ENCODE peak calls at places on chromosome 10, in seven cellular contexts. J is PC-9, C is tibial artery, M is testis, N is HL-60, X is suprapubic skin, F is A549. R is an unnamed sample.

GRCh38 chr10:79105164-79105739 is 36.5 kb downstream of the ZMIZ1 start:
- DNase-seq in J (no peak), C (no peak), M (no peak), N (no peak), X (no peak), F (no peak), R (no peak)

GRCh38 chr10:70925377-70926214 is 37.2 kb upstream of the PCBD1 start:
- DNase-seq in J (no peak), C (peak; percentile 36), M (peak; percentile 60), N (no peak), X (no peak), F (no peak), R (no peak)

GRCh38 chr10:109027534-109028185 is 895.7 kb downstream of the XPNPEP1 start:
- DNase-seq in J (no peak), C (no peak), M (no peak), N (no peak), X (no peak), F (no peak), R (no peak)

GRCh38 chr10:78982726-78983125 is 86.0 kb upstream of the ZMIZ1 start:
- DNase-seq in J (no peak), C (no peak), M (no peak), N (no peak), X (no peak), F (no peak), R (no peak)

GRCh38 chr10:63137306-63137705 is 4.2 kb downstream of the NRBF2 start:
- DNase-seq in J (no peak), C (no peak), M (no peak), N (no peak), X (no peak), F (no peak), R (no peak)

GRCh38 chr10:69657417-69657816 is 27.4 kb downstream of the FAM241B start:
- DNase-seq in J (no peak), C (no peak), M (no peak), N (no peak), X (no peak), F (no peak), R (no peak)

GRCh38 chr10:118272090-118272775 is 69.9 kb downstream of the FAM204A start:
- DNase-seq in J (no peak), C (peak; percentile 30), M (peak; percentile 25), N (no peak), X (no peak), F (no peak), R (no peak)

GRCh38 chr10:34578468-34578867 is 236.6 kb downstream of the PARD3 start:
- DNase-seq in J (no peak), C (no peak), M (no peak), N (no peak), X (no peak), F (no peak), R (no peak)

GRCh38 chr10:109701583-109702215 is 221.6 kb downstream of the XPNPEP1 start:
- DNase-seq in J (no peak), C (no peak), M (no peak), N (no peak), X (no peak), F (no peak), R (no peak)

GRCh38 chr10:60417024-60417423 is 27.3 kb upstream of the ANK3 start:
- DNase-seq in J (no peak), C (no peak), M (no peak), N (no peak), X (no peak), F (no peak), R (no peak)

GRCh38 chr10:28939352-28940157 is 262.2 kb downstream of the BAMBI start:
- DNase-seq in J (peak; percentile 80), C (peak; percentile 85), M (peak; percentile 38), N (no peak), X (peak; percentile 66), F (peak; percentile 100), R (peak; percentile 90)

GRCh38 chr10:130772056-130772455 is 539.5 kb downstream of the TCERG1L start:
- DNase-seq in J (no peak), C (no peak), M (no peak), N (no peak), X (peak; percentile 3), F (no peak), R (no peak)

GRCh38 chr10:108363566-108363965 is 1199.1 kb upstream of the SORCS1 start:
- DNase-seq in J (no peak), C (no peak), M (no peak), N (no peak), X (no peak), F (no peak), R (no peak)

GRCh38 chr10:132397671-132398565 is 918 bp downstream of the PWWP2B start:
- DNase-seq in J (peak; percentile 53), C (no peak), M (peak; percentile 73), N (no peak), X (no peak), F (peak; percentile 47), R (no peak)

GRCh38 chr10:86366033-86366901 is at the start of gene GRID1:
- DNase-seq in J (no peak), C (peak; percentile 26), M (peak; percentile 63), N (no peak), X (peak; percentile 58), F (no peak), R (peak; percentile 68)

GRCh38 chr10:71476249-71477011 is 79.7 kb downstream of the CDH23 start:
- DNase-seq in J (no peak), C (no peak), M (peak; percentile 83), N (peak; percentile 4), X (no peak), F (no peak), R (no peak)

GRCh38 chr10:7408494-7409044 is 2.3 kb downstream of the SFMBT2 start:
- DNase-seq in J (no peak), C (no peak), M (peak; percentile 73), N (no peak), X (no peak), F (peak; percentile 68), R (no peak)

GRCh38 chr10:124151466-124152095 is 58.2 kb upstream of the CHST15 start:
- DNase-seq in J (no peak), C (no peak), M (no peak), N (no peak), X (peak; percentile 35), F (no peak), R (no peak)

GRCh38 chr10:124152139-124152780 is 58.9 kb upstream of the CHST15 start:
- DNase-seq in J (peak; percentile 83), C (peak; percentile 68), M (no peak), N (no peak), X (peak; percentile 63), F (peak; percentile 81), R (peak; percentile 85)

GRCh38 chr10:124150807-124151417 is 57.5 kb upstream of the CHST15 start:
- DNase-seq in J (no peak), C (no peak), M (no peak), N (no peak), X (no peak), F (no peak), R (no peak)

GRCh38 chr10:124153601-124153930 is 60.2 kb upstream of the CHST15 start:
- DNase-seq in J (no peak), C (no peak), M (no peak), N (no peak), X (no peak), F (no peak), R (no peak)

DNA sequence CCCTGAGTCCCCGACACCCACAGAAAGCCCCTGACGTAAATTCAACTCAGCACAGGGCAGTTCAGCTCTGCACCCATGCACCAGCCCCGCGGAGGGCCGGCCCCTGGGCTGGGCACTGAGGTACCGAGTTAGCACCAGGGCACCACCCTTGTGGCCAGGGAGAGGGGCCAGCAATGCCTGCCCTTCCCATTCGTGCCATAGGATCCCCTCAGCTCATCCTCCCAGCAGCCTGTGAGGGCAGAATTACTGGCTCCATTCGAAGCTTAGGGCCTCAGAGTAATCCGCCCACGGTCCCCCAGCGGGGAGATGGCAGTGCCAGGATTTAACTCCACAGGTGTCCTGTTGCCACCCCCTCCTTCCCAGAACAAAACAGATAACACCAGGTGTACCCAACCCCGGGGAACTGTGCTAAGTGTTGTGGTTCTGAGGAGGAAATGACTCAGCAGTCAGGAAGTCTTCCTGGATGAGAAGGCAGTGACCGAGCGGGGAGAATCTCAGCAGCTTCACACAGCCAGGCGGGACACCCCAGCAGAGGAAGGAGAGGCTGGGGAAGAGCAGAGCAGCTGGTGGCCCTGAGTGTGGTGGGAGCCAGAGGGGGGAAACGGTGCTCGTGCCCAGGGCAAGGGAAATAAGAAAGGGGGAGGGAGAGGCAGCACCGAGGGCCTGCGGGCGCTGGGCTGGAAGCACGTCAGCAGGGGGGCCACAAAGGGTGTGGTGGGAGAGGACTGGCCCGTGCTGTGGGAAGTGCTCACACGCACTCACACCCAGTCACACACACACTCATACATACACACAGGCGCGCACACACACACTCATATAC is 59.6 kb upstream of the CHST15 start:
- DNase-seq in J (peak; percentile 99), C (peak; percentile 44), M (no peak), N (peak; percentile 38), X (peak; percentile 57), F (peak; percentile 89), R (no peak)
- H3K27ac ChIP-seq in J (peak overlapping the region; percentile 94), C (peak overlapping the region; percentile 66), M (peak overlapping the region; percentile 56), N (no peak overlapping the region), X (no peak overlapping the region), F (peak overlapping the region; percentile 95), R (no peak overlapping the region)

DNA sequence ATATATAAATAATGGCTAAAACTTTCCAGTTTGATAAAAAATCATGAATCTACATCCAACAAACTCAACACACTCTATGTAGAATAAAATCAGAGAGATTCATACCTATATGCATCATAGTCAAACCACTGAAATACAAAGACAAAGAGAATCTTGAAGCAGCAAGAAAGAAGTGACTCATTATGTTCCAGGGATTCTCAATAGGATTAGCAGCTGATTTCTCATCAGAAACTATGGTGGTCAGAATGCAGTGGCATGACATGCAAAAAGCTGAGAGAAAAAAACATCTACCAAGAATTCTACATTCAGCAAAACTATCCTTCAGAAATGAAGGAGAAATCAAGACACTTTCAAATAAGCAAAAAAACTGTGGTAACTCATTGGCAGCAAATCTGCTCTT is 187.4 kb downstream of the RNLS start:
- DNase-seq in J (no peak), C (no peak), M (no peak), N (no peak), X (no peak), F (peak; percentile 24), R (no peak)
- H3K27ac ChIP-seq in J (no peak overlapping the region), C (no peak overlapping the region), M (no peak overlapping the region), N (no peak overlapping the region), X (no peak overlapping the region), F (no peak overlapping the region), R (no peak overlapping the region)

DNA sequence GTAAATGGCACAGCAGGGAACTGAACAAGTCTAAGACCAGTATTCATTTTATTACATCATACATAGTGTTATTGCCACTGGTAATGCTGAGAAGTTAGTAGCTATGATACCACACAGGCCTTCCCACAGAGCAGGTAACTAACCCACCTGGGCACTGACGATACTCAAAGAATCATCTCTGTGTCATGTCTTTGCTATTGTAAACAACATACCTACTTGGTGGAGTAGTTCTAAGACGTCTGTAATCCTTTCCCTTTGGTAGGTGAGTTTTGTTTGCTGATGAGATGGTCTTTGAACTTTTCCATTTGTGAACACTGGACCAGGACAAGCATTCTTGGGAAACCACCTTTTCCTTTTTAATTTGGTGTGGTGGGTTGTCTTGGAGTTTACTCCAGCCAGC is 40.9 kb downstream of the PDSS1 start:
- DNase-seq in J (no peak), C (no peak), M (no peak), N (no peak), X (no peak), F (no peak), R (no peak)
- H3K27ac ChIP-seq in J (no peak overlapping the region), C (no peak overlapping the region), M (no peak overlapping the region), N (no peak overlapping the region), X (no peak overlapping the region), F (no peak overlapping the region), R (no peak overlapping the region)

DNA sequence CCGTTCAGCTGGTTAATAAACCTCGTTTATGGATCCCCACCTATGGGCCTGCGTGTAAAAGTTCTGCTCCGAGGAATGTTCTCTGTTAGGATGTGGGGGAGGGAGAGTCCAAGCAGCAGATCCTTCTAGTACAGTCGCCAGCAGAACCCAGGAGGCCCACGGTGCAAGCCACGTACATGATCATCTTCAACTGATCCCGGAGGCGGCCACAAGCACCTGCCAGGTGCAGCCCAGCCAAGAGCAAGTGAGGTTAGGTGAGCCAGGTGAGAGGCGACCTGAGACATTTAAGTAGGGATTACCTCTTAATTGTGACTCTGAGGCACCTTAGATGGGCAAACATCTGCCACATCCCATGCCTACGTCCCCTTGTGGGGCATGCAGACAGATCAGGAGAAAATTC is 18.0 kb upstream of the FGFR2 start:
- DNase-seq in J (no peak), C (no peak), M (no peak), N (no peak), X (peak; percentile 42), F (no peak), R (no peak)
- H3K27ac ChIP-seq in J (no peak overlapping the region), C (no peak overlapping the region), M (no peak overlapping the region), N (no peak overlapping the region), X (no peak overlapping the region), F (no peak overlapping the region), R (no peak overlapping the region)

R was measured in coronary artery.